ENCODE peak calls at places on chromosomes 4 and X, in ten cellular contexts. One of them, this sample, is unnamed.

GRCh38 chr4:185031611-185032010 is 13.3 kb downstream of the HELT start:
- DNase-seq in AG04450: no peak
- DNase-seq in RWPE1: no peak
- DNase-seq in endodermal cell: no peak
- DNase-seq in GM23338: no peak
- DNase-seq in fibroblast of pulmonary artery: no peak
- DNase-seq in AG04449: no peak
- DNase-seq in chondrocyte: no peak
- DNase-seq in omental fat pad: no peak
- DNase-seq in fibroblast of lung: no peak
- DNase-seq in this sample: no peak

GRCh38 chr4:120049732-120050494 is 16.7 kb downstream of the MAD2L1 start:
- DNase-seq in fibroblast of pulmonary artery: peak
- DNase-seq in AG04449: no peak
- DNase-seq in chondrocyte: no peak
- DNase-seq in fibroblast of lung: peak
- DNase-seq in endodermal cell: peak
- DNase-seq in AG04450: peak
- DNase-seq in GM23338: peak
- DNase-seq in RWPE1: peak
- DNase-seq in omental fat pad: peak
- DNase-seq in this sample: peak

GRCh38 chrX:39260965-39261364 is 459.7 kb downstream of the MID1IP1 start:
- DNase-seq in omental fat pad: no peak
- DNase-seq in AG04449: no peak
- DNase-seq in RWPE1: no peak
- DNase-seq in AG04450: no peak
- DNase-seq in chondrocyte: no peak
- DNase-seq in endodermal cell: no peak
- DNase-seq in fibroblast of lung: peak
- DNase-seq in fibroblast of pulmonary artery: no peak
- DNase-seq in GM23338: no peak
- DNase-seq in this sample: no peak

GRCh38 chrX:23799469-23800065 is 16.6 kb downstream of the SAT1 start:
- DNase-seq in AG04450: no peak
- DNase-seq in AG04449: no peak
- DNase-seq in fibroblast of pulmonary artery: peak
- DNase-seq in GM23338: no peak
- DNase-seq in chondrocyte: no peak
- DNase-seq in omental fat pad: no peak
- DNase-seq in fibroblast of lung: peak
- DNase-seq in RWPE1: no peak
- DNase-seq in endodermal cell: no peak
- DNase-seq in this sample: no peak

GRCh38 chr4:2793578-2793919 is 664 bp downstream of the SH3BP2 start:
- DNase-seq in fibroblast of pulmonary artery: peak
- DNase-seq in omental fat pad: no peak
- DNase-seq in endodermal cell: peak
- DNase-seq in AG04449: no peak
- DNase-seq in fibroblast of lung: peak
- DNase-seq in chondrocyte: peak
- DNase-seq in AG04450: no peak
- DNase-seq in GM23338: peak
- DNase-seq in RWPE1: no peak
- DNase-seq in this sample: peak

GRCh38 chrX:130108647-130109428 is 1.5 kb downstream of the ELF4 start:
- DNase-seq in GM23338: no peak
- DNase-seq in chondrocyte: no peak
- DNase-seq in AG04449: no peak
- DNase-seq in omental fat pad: no peak
- DNase-seq in RWPE1: peak
- DNase-seq in endodermal cell: peak
- DNase-seq in fibroblast of pulmonary artery: no peak
- DNase-seq in fibroblast of lung: no peak
- DNase-seq in AG04450: no peak
- DNase-seq in this sample: peak

GRCh38 chr4:183182873-183183725 is 84.0 kb downstream of the WWC2 start:
- DNase-seq in AG04450: peak
- DNase-seq in chondrocyte: no peak
- DNase-seq in fibroblast of lung: peak
- DNase-seq in RWPE1: peak
- DNase-seq in omental fat pad: no peak
- DNase-seq in endodermal cell: peak
- DNase-seq in AG04449: no peak
- DNase-seq in fibroblast of pulmonary artery: peak
- DNase-seq in GM23338: peak
- DNase-seq in this sample: no peak

GRCh38 chrX:10165580-10166247 is 8.9 kb downstream of the CLCN4 start:
- DNase-seq in fibroblast of pulmonary artery: no peak
- DNase-seq in endodermal cell: no peak
- DNase-seq in fibroblast of lung: peak
- DNase-seq in AG04449: no peak
- DNase-seq in RWPE1: no peak
- DNase-seq in omental fat pad: no peak
- DNase-seq in AG04450: no peak
- DNase-seq in GM23338: no peak
- DNase-seq in chondrocyte: no peak
- DNase-seq in this sample: no peak

GRCh38 chrX:75154871-75155270 is 1.2 kb downstream of the ABCB7 start:
- DNase-seq in fibroblast of lung: no peak
- DNase-seq in chondrocyte: no peak
- DNase-seq in AG04450: no peak
- DNase-seq in fibroblast of pulmonary artery: no peak
- DNase-seq in AG04449: no peak
- DNase-seq in omental fat pad: no peak
- DNase-seq in endodermal cell: no peak
- DNase-seq in RWPE1: no peak
- DNase-seq in GM23338: no peak
- DNase-seq in this sample: no peak

GRCh38 chrX:75158054-75158453 is 2.0 kb upstream of the ABCB7 start:
- DNase-seq in chondrocyte: no peak
- DNase-seq in fibroblast of pulmonary artery: no peak
- DNase-seq in endodermal cell: no peak
- DNase-seq in AG04449: no peak
- DNase-seq in AG04450: no peak
- DNase-seq in fibroblast of lung: no peak
- DNase-seq in omental fat pad: no peak
- DNase-seq in RWPE1: no peak
- DNase-seq in GM23338: no peak
- DNase-seq in this sample: no peak

GRCh38 chrX:75155454-75155829 is 641 bp downstream of the ABCB7 start:
- DNase-seq in AG04450: no peak
- DNase-seq in GM23338: peak
- DNase-seq in AG04449: no peak
- DNase-seq in omental fat pad: no peak
- DNase-seq in RWPE1: no peak
- DNase-seq in fibroblast of pulmonary artery: no peak
- DNase-seq in endodermal cell: no peak
- DNase-seq in chondrocyte: no peak
- DNase-seq in fibroblast of lung: peak
- DNase-seq in this sample: no peak

GRCh38 chrX:75156537-75156945 is 458 bp upstream of the ABCB7 start:
- DNase-seq in GM23338: peak
- DNase-seq in endodermal cell: no peak
- DNase-seq in AG04449: no peak
- DNase-seq in fibroblast of pulmonary artery: peak
- DNase-seq in chondrocyte: no peak
- DNase-seq in fibroblast of lung: peak
- DNase-seq in RWPE1: no peak
- DNase-seq in omental fat pad: no peak
- DNase-seq in AG04450: no peak
- DNase-seq in this sample: no peak

DNA sequence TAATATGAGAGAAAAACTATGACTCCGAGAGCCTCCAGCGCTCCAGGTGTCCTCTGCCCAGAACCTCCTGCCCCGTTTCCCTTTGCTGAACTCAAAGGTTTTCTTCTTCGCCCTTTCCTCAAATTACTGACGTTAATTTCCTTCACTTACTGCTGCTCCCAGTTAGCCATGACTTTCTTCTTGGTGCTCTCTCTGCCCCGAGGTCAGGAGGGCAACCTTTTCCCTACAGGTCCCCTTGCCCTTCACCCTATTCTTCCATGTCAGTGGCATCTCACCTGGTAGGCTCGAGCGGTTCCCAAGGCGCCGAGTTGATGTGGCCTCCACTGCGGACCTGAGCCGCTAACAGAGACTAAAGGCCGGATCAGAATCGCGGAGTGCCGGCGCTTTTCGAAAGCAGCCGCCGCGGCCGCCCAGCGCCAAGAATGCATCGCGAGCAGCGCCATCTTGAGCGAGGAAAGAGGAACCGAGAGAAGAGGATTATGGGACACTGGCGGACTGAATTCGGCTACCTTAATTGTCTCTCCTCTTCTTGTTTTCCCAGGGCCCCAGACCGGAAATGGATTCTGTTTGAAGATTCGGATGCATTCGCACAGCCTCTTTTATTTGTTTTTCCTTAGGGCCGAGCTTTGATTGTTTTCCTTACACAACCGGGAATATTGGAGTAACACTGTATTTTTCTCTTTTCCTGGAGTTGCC is at the start of gene ABCB7:
- DNase-seq in endodermal cell: peak
- DNase-seq in chondrocyte: no peak
- DNase-seq in AG04450: peak
- DNase-seq in GM23338: peak
- DNase-seq in RWPE1: peak
- DNase-seq in fibroblast of pulmonary artery: peak
- DNase-seq in fibroblast of lung: peak
- DNase-seq in omental fat pad: no peak
- DNase-seq in AG04449: peak
- DNase-seq in this sample: peak
- TF ChIP-seq CTCF in endodermal cell: peak
- TF ChIP-seq CTCF in chondrocyte: peak
- TF ChIP-seq CTCF in AG04450: peak
- TF ChIP-seq CTCF in GM23338: peak
- TF ChIP-seq CTCF in RWPE1: no peak
- TF ChIP-seq CTCF in fibroblast of pulmonary artery: peak
- TF ChIP-seq CTCF in fibroblast of lung: peak
- TF ChIP-seq CTCF in omental fat pad: no peak
- TF ChIP-seq CTCF in AG04449: peak
- TF ChIP-seq CTCF in this sample: no peak

GRCh38 chr4:20395160-20395773 is 143.6 kb downstream of the SLIT2 start:
- DNase-seq in AG04450: no peak
- DNase-seq in AG04449: no peak
- DNase-seq in chondrocyte: no peak
- DNase-seq in fibroblast of pulmonary artery: peak
- DNase-seq in RWPE1: peak
- DNase-seq in omental fat pad: no peak
- DNase-seq in endodermal cell: peak
- DNase-seq in GM23338: peak
- DNase-seq in fibroblast of lung: peak
- DNase-seq in this sample: peak
- TF ChIP-seq CTCF in AG04450: peak
- TF ChIP-seq CTCF in AG04449: peak
- TF ChIP-seq CTCF in chondrocyte: peak
- TF ChIP-seq CTCF in fibroblast of pulmonary artery: peak
- TF ChIP-seq CTCF in RWPE1: peak
- TF ChIP-seq CTCF in omental fat pad: no peak
- TF ChIP-seq CTCF in endodermal cell: peak
- TF ChIP-seq CTCF in GM23338: peak
- TF ChIP-seq CTCF in fibroblast of lung: peak
- TF ChIP-seq CTCF in this sample: peak

GRCh38 chr4:13947921-13948320 is 320.4 kb upstream of the BOD1L1 start:
- DNase-seq in AG04449: no peak
- DNase-seq in GM23338: no peak
- DNase-seq in AG04450: no peak
- DNase-seq in RWPE1: no peak
- DNase-seq in endodermal cell: no peak
- DNase-seq in fibroblast of pulmonary artery: no peak
- DNase-seq in omental fat pad: no peak
- DNase-seq in fibroblast of lung: no peak
- DNase-seq in chondrocyte: no peak
- DNase-seq in this sample: no peak

GRCh38 chr4:13938299-13938698 is 310.8 kb upstream of the BOD1L1 start:
- DNase-seq in fibroblast of lung: no peak
- DNase-seq in AG04450: no peak
- DNase-seq in GM23338: peak
- DNase-seq in omental fat pad: no peak
- DNase-seq in chondrocyte: no peak
- DNase-seq in endodermal cell: no peak
- DNase-seq in RWPE1: no peak
- DNase-seq in fibroblast of pulmonary artery: no peak
- DNase-seq in AG04449: no peak
- DNase-seq in this sample: no peak

GRCh38 chr4:13940921-13941320 is 313.4 kb upstream of the BOD1L1 start:
- DNase-seq in chondrocyte: no peak
- DNase-seq in endodermal cell: no peak
- DNase-seq in omental fat pad: no peak
- DNase-seq in GM23338: no peak
- DNase-seq in RWPE1: no peak
- DNase-seq in fibroblast of pulmonary artery: no peak
- DNase-seq in AG04449: no peak
- DNase-seq in AG04450: no peak
- DNase-seq in fibroblast of lung: no peak
- DNase-seq in this sample: no peak

GRCh38 chr4:13942936-13943335 is 315.4 kb upstream of the BOD1L1 start:
- DNase-seq in fibroblast of pulmonary artery: no peak
- DNase-seq in RWPE1: no peak
- DNase-seq in GM23338: no peak
- DNase-seq in endodermal cell: no peak
- DNase-seq in AG04449: no peak
- DNase-seq in fibroblast of lung: no peak
- DNase-seq in chondrocyte: no peak
- DNase-seq in AG04450: no peak
- DNase-seq in omental fat pad: no peak
- DNase-seq in this sample: no peak

GRCh38 chr4:13944095-13944501 is 316.6 kb upstream of the BOD1L1 start:
- DNase-seq in chondrocyte: no peak
- DNase-seq in fibroblast of lung: no peak
- DNase-seq in omental fat pad: no peak
- DNase-seq in fibroblast of pulmonary artery: no peak
- DNase-seq in GM23338: no peak
- DNase-seq in AG04450: no peak
- DNase-seq in AG04449: no peak
- DNase-seq in endodermal cell: no peak
- DNase-seq in RWPE1: peak
- DNase-seq in this sample: no peak
- TF ChIP-seq CTCF in chondrocyte: no peak
- TF ChIP-seq CTCF in fibroblast of lung: no peak
- TF ChIP-seq CTCF in omental fat pad: no peak
- TF ChIP-seq CTCF in fibroblast of pulmonary artery: no peak
- TF ChIP-seq CTCF in GM23338: no peak
- TF ChIP-seq CTCF in AG04450: no peak
- TF ChIP-seq CTCF in AG04449: no peak
- TF ChIP-seq CTCF in endodermal cell: no peak
- TF ChIP-seq CTCF in RWPE1: no peak
- TF ChIP-seq CTCF in this sample: no peak

GRCh38 chr4:168537086-168537485 is 40.2 kb downstream of the PALLD start:
- DNase-seq in fibroblast of pulmonary artery: no peak
- DNase-seq in RWPE1: no peak
- DNase-seq in GM23338: no peak
- DNase-seq in AG04449: no peak
- DNase-seq in omental fat pad: no peak
- DNase-seq in chondrocyte: no peak
- DNase-seq in fibroblast of lung: no peak
- DNase-seq in AG04450: no peak
- DNase-seq in endodermal cell: no peak
- DNase-seq in this sample: no peak

GRCh38 chr4:168536448-168536847 is 39.6 kb downstream of the PALLD start:
- DNase-seq in omental fat pad: no peak
- DNase-seq in GM23338: no peak
- DNase-seq in AG04449: no peak
- DNase-seq in endodermal cell: peak
- DNase-seq in fibroblast of lung: no peak
- DNase-seq in fibroblast of pulmonary artery: no peak
- DNase-seq in AG04450: no peak
- DNase-seq in RWPE1: no peak
- DNase-seq in chondrocyte: no peak
- DNase-seq in this sample: no peak

GRCh38 chr4:168534535-168534934 is 37.7 kb downstream of the PALLD start:
- DNase-seq in fibroblast of lung: no peak
- DNase-seq in chondrocyte: no peak
- DNase-seq in fibroblast of pulmonary artery: no peak
- DNase-seq in AG04449: no peak
- DNase-seq in GM23338: no peak
- DNase-seq in AG04450: no peak
- DNase-seq in RWPE1: no peak
- DNase-seq in endodermal cell: no peak
- DNase-seq in omental fat pad: no peak
- DNase-seq in this sample: no peak

GRCh38 chr4:168537556-168537955 is 40.7 kb downstream of the PALLD start:
- DNase-seq in RWPE1: no peak
- DNase-seq in fibroblast of pulmonary artery: no peak
- DNase-seq in GM23338: no peak
- DNase-seq in AG04449: no peak
- DNase-seq in fibroblast of lung: peak
- DNase-seq in chondrocyte: no peak
- DNase-seq in omental fat pad: no peak
- DNase-seq in AG04450: no peak
- DNase-seq in endodermal cell: no peak
- DNase-seq in this sample: no peak

DNA sequence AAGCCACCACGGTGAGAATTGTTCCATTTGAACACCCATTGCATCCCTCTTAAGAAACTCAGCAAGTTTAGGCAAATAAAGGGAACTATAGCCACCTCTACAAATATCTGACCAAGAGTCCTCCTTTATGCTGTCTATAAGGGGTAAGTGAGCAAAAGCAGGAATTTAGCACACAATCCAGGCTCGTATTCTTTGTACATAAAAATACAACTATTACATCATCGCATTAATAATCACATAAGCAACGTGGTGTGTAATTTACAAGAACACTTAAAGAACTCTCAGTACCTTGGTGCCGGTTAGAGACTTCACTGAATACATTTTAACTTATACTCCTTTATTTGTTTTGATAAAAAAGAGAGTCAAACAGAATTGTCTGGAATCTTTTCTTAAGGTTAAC is 38.8 kb downstream of the PALLD start:
- DNase-seq in fibroblast of pulmonary artery: no peak
- DNase-seq in RWPE1: no peak
- DNase-seq in endodermal cell: no peak
- DNase-seq in fibroblast of lung: no peak
- DNase-seq in AG04450: no peak
- DNase-seq in chondrocyte: no peak
- DNase-seq in GM23338: no peak
- DNase-seq in omental fat pad: no peak
- DNase-seq in AG04449: no peak
- DNase-seq in this sample: no peak
- TF ChIP-seq CTCF in fibroblast of pulmonary artery: no peak
- TF ChIP-seq CTCF in RWPE1: no peak
- TF ChIP-seq CTCF in endodermal cell: no peak
- TF ChIP-seq CTCF in fibroblast of lung: no peak
- TF ChIP-seq CTCF in AG04450: no peak
- TF ChIP-seq CTCF in chondrocyte: no peak
- TF ChIP-seq CTCF in GM23338: no peak
- TF ChIP-seq CTCF in omental fat pad: no peak
- TF ChIP-seq CTCF in AG04449: no peak
- TF ChIP-seq CTCF in this sample: no peak

This sample was measured in colonic mucosa.